ENCODE peak calls at places on chromosomes 7 and 10, in six cellular contexts. One of them, this sample, is unnamed.

GRCh38 chr10:79244841-79245504 is 102.3 kb upstream of the PPIF start:
- DNase-seq in cardiac muscle cell: no peak
- DNase-seq in stimulated activated CD8-positive, alpha-beta memory T cell treated with anti-CD3 and anti-CD28 coated beads, Interleukin-12 subunit alpha, Interleukin-12 subunit beta, amount 100 ng/mL, for 4 hours: no peak
- DNase-seq in activated CD4-positive, alpha-beta T cell treated with anti-CD3 and anti-CD28 coated beads, Interleukin-2, amount 50 U/mL, for 1 hour: no peak
- DNase-seq in astrocyte of the hippocampus: no peak
- DNase-seq in fibroblast of the aortic adventitia: peak
- DNase-seq in this sample: no peak

GRCh38 chr7:2610466-2610865 is 21.3 kb upstream of the TTYH3 start:
- DNase-seq in cardiac muscle cell: no peak
- DNase-seq in stimulated activated CD8-positive, alpha-beta memory T cell treated with anti-CD3 and anti-CD28 coated beads, Interleukin-12 subunit alpha, Interleukin-12 subunit beta, amount 100 ng/mL, for 4 hours: no peak
- DNase-seq in activated CD4-positive, alpha-beta T cell treated with anti-CD3 and anti-CD28 coated beads, Interleukin-2, amount 50 U/mL, for 1 hour: no peak
- DNase-seq in astrocyte of the hippocampus: no peak
- DNase-seq in fibroblast of the aortic adventitia: no peak
- DNase-seq in this sample: no peak

GRCh38 chr10:62194924-62195674 is 73.5 kb downstream of the RTKN2 start:
- DNase-seq in cardiac muscle cell: no peak
- DNase-seq in stimulated activated CD8-positive, alpha-beta memory T cell treated with anti-CD3 and anti-CD28 coated beads, Interleukin-12 subunit alpha, Interleukin-12 subunit beta, amount 100 ng/mL, for 4 hours: no peak
- DNase-seq in activated CD4-positive, alpha-beta T cell treated with anti-CD3 and anti-CD28 coated beads, Interleukin-2, amount 50 U/mL, for 1 hour: no peak
- DNase-seq in astrocyte of the hippocampus: no peak
- DNase-seq in fibroblast of the aortic adventitia: no peak
- DNase-seq in this sample: no peak

GRCh38 chr10:59887006-59887405 is 19.4 kb downstream of the CCDC6 start:
- DNase-seq in cardiac muscle cell: no peak
- DNase-seq in stimulated activated CD8-positive, alpha-beta memory T cell treated with anti-CD3 and anti-CD28 coated beads, Interleukin-12 subunit alpha, Interleukin-12 subunit beta, amount 100 ng/mL, for 4 hours: no peak
- DNase-seq in activated CD4-positive, alpha-beta T cell treated with anti-CD3 and anti-CD28 coated beads, Interleukin-2, amount 50 U/mL, for 1 hour: no peak
- DNase-seq in astrocyte of the hippocampus: no peak
- DNase-seq in fibroblast of the aortic adventitia: no peak
- DNase-seq in this sample: no peak

GRCh38 chr7:130292682-130293257 is at the start of gene CPA4:
- DNase-seq in cardiac muscle cell: peak
- DNase-seq in stimulated activated CD8-positive, alpha-beta memory T cell treated with anti-CD3 and anti-CD28 coated beads, Interleukin-12 subunit alpha, Interleukin-12 subunit beta, amount 100 ng/mL, for 4 hours: no peak
- DNase-seq in activated CD4-positive, alpha-beta T cell treated with anti-CD3 and anti-CD28 coated beads, Interleukin-2, amount 50 U/mL, for 1 hour: no peak
- DNase-seq in astrocyte of the hippocampus: peak
- DNase-seq in fibroblast of the aortic adventitia: peak
- DNase-seq in this sample: peak

GRCh38 chr7:130476287-130477001 is 15.4 kb upstream of the MEST start:
- DNase-seq in cardiac muscle cell: no peak
- DNase-seq in stimulated activated CD8-positive, alpha-beta memory T cell treated with anti-CD3 and anti-CD28 coated beads, Interleukin-12 subunit alpha, Interleukin-12 subunit beta, amount 100 ng/mL, for 4 hours: no peak
- DNase-seq in activated CD4-positive, alpha-beta T cell treated with anti-CD3 and anti-CD28 coated beads, Interleukin-2, amount 50 U/mL, for 1 hour: no peak
- DNase-seq in astrocyte of the hippocampus: peak
- DNase-seq in fibroblast of the aortic adventitia: peak
- DNase-seq in this sample: no peak

GRCh38 chr7:142088022-142088714 is 23.4 kb upstream of the MGAM2 start:
- DNase-seq in cardiac muscle cell: no peak
- DNase-seq in stimulated activated CD8-positive, alpha-beta memory T cell treated with anti-CD3 and anti-CD28 coated beads, Interleukin-12 subunit alpha, Interleukin-12 subunit beta, amount 100 ng/mL, for 4 hours: no peak
- DNase-seq in activated CD4-positive, alpha-beta T cell treated with anti-CD3 and anti-CD28 coated beads, Interleukin-2, amount 50 U/mL, for 1 hour: no peak
- DNase-seq in astrocyte of the hippocampus: no peak
- DNase-seq in fibroblast of the aortic adventitia: peak
- DNase-seq in this sample: no peak

GRCh38 chr7:155800301-155800700 is 12.0 kb downstream of the SHH start:
- DNase-seq in cardiac muscle cell: no peak
- DNase-seq in stimulated activated CD8-positive, alpha-beta memory T cell treated with anti-CD3 and anti-CD28 coated beads, Interleukin-12 subunit alpha, Interleukin-12 subunit beta, amount 100 ng/mL, for 4 hours: no peak
- DNase-seq in activated CD4-positive, alpha-beta T cell treated with anti-CD3 and anti-CD28 coated beads, Interleukin-2, amount 50 U/mL, for 1 hour: no peak
- DNase-seq in astrocyte of the hippocampus: no peak
- DNase-seq in fibroblast of the aortic adventitia: no peak
- DNase-seq in this sample: no peak

GRCh38 chr7:27677912-27678612 is 15.4 kb upstream of the HIBADH start:
- DNase-seq in cardiac muscle cell: peak
- DNase-seq in stimulated activated CD8-positive, alpha-beta memory T cell treated with anti-CD3 and anti-CD28 coated beads, Interleukin-12 subunit alpha, Interleukin-12 subunit beta, amount 100 ng/mL, for 4 hours: no peak
- DNase-seq in activated CD4-positive, alpha-beta T cell treated with anti-CD3 and anti-CD28 coated beads, Interleukin-2, amount 50 U/mL, for 1 hour: no peak
- DNase-seq in astrocyte of the hippocampus: peak
- DNase-seq in fibroblast of the aortic adventitia: peak
- DNase-seq in this sample: peak

GRCh38 chr7:116341222-116341907 is 131.0 kb downstream of the TES start:
- DNase-seq in cardiac muscle cell: peak
- DNase-seq in stimulated activated CD8-positive, alpha-beta memory T cell treated with anti-CD3 and anti-CD28 coated beads, Interleukin-12 subunit alpha, Interleukin-12 subunit beta, amount 100 ng/mL, for 4 hours: no peak
- DNase-seq in activated CD4-positive, alpha-beta T cell treated with anti-CD3 and anti-CD28 coated beads, Interleukin-2, amount 50 U/mL, for 1 hour: no peak
- DNase-seq in astrocyte of the hippocampus: no peak
- DNase-seq in fibroblast of the aortic adventitia: no peak
- DNase-seq in this sample: peak

GRCh38 chr10:31581741-31582323 is 262.8 kb downstream of the ZEB1 start:
- DNase-seq in cardiac muscle cell: no peak
- DNase-seq in stimulated activated CD8-positive, alpha-beta memory T cell treated with anti-CD3 and anti-CD28 coated beads, Interleukin-12 subunit alpha, Interleukin-12 subunit beta, amount 100 ng/mL, for 4 hours: no peak
- DNase-seq in activated CD4-positive, alpha-beta T cell treated with anti-CD3 and anti-CD28 coated beads, Interleukin-2, amount 50 U/mL, for 1 hour: no peak
- DNase-seq in astrocyte of the hippocampus: no peak
- DNase-seq in fibroblast of the aortic adventitia: no peak
- DNase-seq in this sample: no peak